ENCODE peak calls at places on chromosomes 3 and 15, in ten cellular contexts. Z is left lung; Y is pancreas; A is psoas muscle; K is suprapubic skin; T is fibroblast of lung; N is GM13977; I is SW 1271; D is Ammon's horn; S is stimulated activated CD8-positive, alpha-beta memory T cell treated with anti-CD3 and anti-CD28 coated beads, Interleukin-15, amount 100 ng/mL, for 4 hours. L is an unnamed sample.
A peak's percentile ranks its signal among the peaks of the same experiment; 100 is the strongest.

GRCh38 chr3:55461896-55462295 is 25.2 kb downstream of the WNT5A start:
- DNase-seq in Z (no peak), Y (no peak), A (no peak), K (no peak), T (peak; percentile 89), N (no peak), I (no peak), D (no peak), S (no peak), L (no peak)

GRCh38 chr3:112793311-112794081 is 53.2 kb downstream of the CD200R1L start:
- DNase-seq in Z (no peak), Y (no peak), A (no peak), K (no peak), T (no peak), N (no peak), I (no peak), D (no peak), S (no peak), L (no peak)

GRCh38 chr3:194632983-194633348 is 253 bp downstream of the TMEM44 start:
- DNase-seq in Z (peak; percentile 86), Y (no peak), A (no peak), K (no peak), T (peak; percentile 40), N (no peak), I (no peak), D (no peak), S (no peak), L (no peak)

GRCh38 chr3:124044961-124045360 is 53.0 kb upstream of the ROPN1 start:
- DNase-seq in Z (no peak), Y (no peak), A (no peak), K (no peak), T (no peak), N (no peak), I (no peak), D (no peak), S (no peak), L (no peak)

GRCh38 chr15:75606711-75607684 is 18.5 kb downstream of the SNUPN start:
- DNase-seq in Z (no peak), Y (no peak), A (no peak), K (no peak), T (peak; percentile 75), N (no peak), I (no peak), D (no peak), S (no peak), L (no peak)

GRCh38 chr3:45787551-45787950 is 8.8 kb downstream of the SLC6A20 start:
- DNase-seq in Z (no peak), Y (no peak), A (no peak), K (peak; percentile 13), T (no peak), N (no peak), I (no peak), D (no peak), S (no peak), L (no peak)

GRCh38 chr3:41632705-41633104 is 329.2 kb downstream of the ULK4 start:
- DNase-seq in Z (no peak), Y (no peak), A (no peak), K (no peak), T (no peak), N (no peak), I (no peak), D (no peak), S (no peak), L (no peak)

GRCh38 chr3:29065211-29065785 is 215.6 kb upstream of the RBMS3 start:
- DNase-seq in Z (peak; percentile 65), Y (peak; percentile 55), A (peak; percentile 66), K (no peak), T (peak; percentile 99), N (no peak), I (peak; percentile 82), D (peak; percentile 79), S (no peak), L (peak; percentile 48)

GRCh38 chr3:141305436-141305835 is 62.9 kb upstream of the ZBTB38 start:
- DNase-seq in Z (no peak), Y (no peak), A (no peak), K (no peak), T (peak; percentile 37), N (no peak), I (no peak), D (no peak), S (no peak), L (no peak)

GRCh38 chr3:46266598-46266997 is 24.3 kb downstream of the CCR3 start:
- DNase-seq in Z (no peak), Y (no peak), A (no peak), K (no peak), T (no peak), N (no peak), I (no peak), D (no peak), S (no peak), L (no peak)

GRCh38 chr3:108345492-108346205 is 49.3 kb downstream of the HHLA2 start:
- DNase-seq in Z (no peak), Y (peak; percentile 53), A (no peak), K (no peak), T (peak; percentile 53), N (no peak), I (no peak), D (no peak), S (no peak), L (no peak)

GRCh38 chr3:50805321-50805720 is 130.6 kb downstream of the DOCK3 start:
- DNase-seq in Z (no peak), Y (no peak), A (no peak), K (no peak), T (no peak), N (no peak), I (no peak), D (no peak), S (no peak), L (no peak)

GRCh38 chr3:158205324-158205723 is 95.4 kb downstream of the RSRC1 start:
- DNase-seq in Z (no peak), Y (no peak), A (no peak), K (no peak), T (no peak), N (no peak), I (no peak), D (no peak), S (no peak), L (no peak)

GRCh38 chr3:53161345-53161819 is 373 bp downstream of the PRKCD start:
- DNase-seq in Z (peak; percentile 93), Y (peak; percentile 66), A (peak; percentile 65), K (no peak), T (no peak), N (peak; percentile 62), I (no peak), D (no peak), S (no peak), L (no peak)

GRCh38 chr15:78672285-78673003 is 31.4 kb upstream of the CHRNB4 start:
- DNase-seq in Z (no peak), Y (no peak), A (no peak), K (no peak), T (no peak), N (no peak), I (no peak), D (no peak), S (no peak), L (no peak)

GRCh38 chr15:85485956-85486567 is 105.7 kb downstream of the AKAP13 start:
- DNase-seq in Z (no peak), Y (no peak), A (no peak), K (no peak), T (peak; percentile 61), N (peak; percentile 72), I (no peak), D (peak; percentile 85), S (peak; percentile 27), L (no peak)

GRCh38 chr15:49901867-49902775 is 216.9 kb downstream of the ATP8B4 start:
- DNase-seq in Z (no peak), Y (no peak), A (no peak), K (no peak), T (peak; percentile 32), N (no peak), I (no peak), D (peak; percentile 29), S (no peak), L (no peak)

GRCh38 chr15:43390723-43391122 is 19.8 kb downstream of the TUBGCP4 start:
- DNase-seq in Z (no peak), Y (no peak), A (no peak), K (no peak), T (peak; percentile 35), N (no peak), I (no peak), D (no peak), S (no peak), L (no peak)

GRCh38 chr3:11915621-11916417 is 69.1 kb upstream of the TAMM41 start:
- DNase-seq in Z (no peak), Y (no peak), A (no peak), K (peak; percentile 64), T (no peak), N (no peak), I (no peak), D (no peak), S (no peak), L (no peak)

GRCh38 chr3:49012441-49013017 is 5.3 kb downstream of the WDR6 start:
- DNase-seq in Z (no peak), Y (no peak), A (no peak), K (no peak), T (no peak), N (no peak), I (no peak), D (no peak), S (no peak), L (no peak)

GRCh38 chr3:32816439-32817194 is 1.2 kb upstream of the TRIM71 start:
- DNase-seq in Z (peak; percentile 86), Y (peak; percentile 63), A (no peak), K (peak; percentile 74), T (peak; percentile 26), N (peak; percentile 66), I (no peak), D (no peak), S (no peak), L (no peak)

GRCh38 chr3:16522820-16523219 is 9.3 kb upstream of the RFTN1 start:
- DNase-seq in Z (no peak), Y (no peak), A (no peak), K (no peak), T (no peak), N (no peak), I (no peak), D (no peak), S (no peak), L (no peak)

GRCh38 chr15:52523192-52523591 is 5.5 kb downstream of the MYO5A start:
- DNase-seq in Z (no peak), Y (no peak), A (no peak), K (no peak), T (peak; percentile 94), N (no peak), I (no peak), D (no peak), S (no peak), L (no peak)

GRCh38 chr15:87817553-87817952 is 439.0 kb downstream of the NTRK3 start:
- DNase-seq in Z (no peak), Y (no peak), A (no peak), K (no peak), T (peak; percentile 19), N (no peak), I (no peak), D (no peak), S (no peak), L (no peak)

GRCh38 chr3:144875251-144875650 is 903.6 kb downstream of the DIPK2A start:
- DNase-seq in Z (no peak), Y (no peak), A (no peak), K (no peak), T (peak; percentile 1), N (no peak), I (no peak), D (no peak), S (no peak), L (no peak)

GRCh38 chr15:41812820-41813375 is 15.0 kb upstream of the JMJD7 start:
- DNase-seq in Z (no peak), Y (no peak), A (no peak), K (no peak), T (no peak), N (no peak), I (no peak), D (no peak), S (no peak), L (no peak)

GRCh38 chr15:29678504-29679034 is 143.7 kb downstream of the TJP1 start:
- DNase-seq in Z (no peak), Y (no peak), A (no peak), K (no peak), T (no peak), N (no peak), I (no peak), D (no peak), S (no peak), L (no peak)

GRCh38 chr15:40955930-40956542 is 2.8 kb downstream of the CHAC1 start:
- DNase-seq in Z (no peak), Y (peak; percentile 55), A (peak; percentile 76), K (no peak), T (no peak), N (no peak), I (no peak), D (no peak), S (no peak), L (no peak)